ENCODE peak calls at places on chromosomes 1 and 21, in nine cellular contexts. X is heart left ventricle, H is tibial nerve, Z is IMR-90, O is ovary, C is uterus, T is HepG2, L is sigmoid colon, K is GM12878. U is an unnamed sample.

GRCh38 chr1:21909787-21910503 is 27.2 kb downstream of the HSPG2 start:
- DNase-seq in X (peak; percentile 87), H (peak; percentile 49), Z (peak; percentile 60), O (peak; percentile 74), C (peak; percentile 85), T (no peak), L (peak; percentile 91), K (peak; percentile 33), U (no peak)

GRCh38 chr1:212962509-212962908 is 12.2 kb downstream of the VASH2 start:
- DNase-seq in X (no peak), H (no peak), Z (no peak), O (no peak), C (no peak), T (no peak), L (no peak), K (no peak), U (no peak)

GRCh38 chr1:112544753-112545152 is 36.0 kb downstream of the WNT2B start:
- DNase-seq in X (no peak), H (no peak), Z (peak; percentile 55), O (no peak), C (no peak), T (peak; percentile 4), L (no peak), K (no peak), U (no peak)

GRCh38 chr1:54816951-54817350 is 15.8 kb upstream of the TTC22 start:
- DNase-seq in X (no peak), H (no peak), Z (no peak), O (no peak), C (no peak), T (no peak), L (no peak), K (no peak), U (no peak)

GRCh38 chr21:42047821-42048613 is 23.1 kb upstream of the UMODL1 start:
- DNase-seq in X (peak; percentile 70), H (peak; percentile 36), Z (peak; percentile 99), O (peak; percentile 72), C (peak; percentile 50), T (no peak), L (no peak), K (no peak), U (no peak)

GRCh38 chr1:108817016-108817415 is 39.9 kb downstream of the AKNAD1 start:
- DNase-seq in X (peak; percentile 44), H (peak; percentile 72), Z (peak; percentile 74), O (peak; percentile 27), C (no peak), T (peak; percentile 2), L (no peak), K (no peak), U (no peak)

GRCh38 chr21:43588957-43589356 is 70.3 kb downstream of the HSF2BP start:
- DNase-seq in X (no peak), H (no peak), Z (no peak), O (no peak), C (no peak), T (peak; percentile 57), L (no peak), K (no peak), U (no peak)

GRCh38 chr1:3071507-3072177 is 2.6 kb downstream of the PRDM16 start:
- DNase-seq in X (peak; percentile 41), H (no peak), Z (no peak), O (peak; percentile 16), C (no peak), T (no peak), L (no peak), K (no peak), U (no peak)

GRCh38 chr21:25369524-25370300 is 237.6 kb downstream of the MRPL39 start:
- DNase-seq in X (no peak), H (no peak), Z (peak; percentile 66), O (no peak), C (no peak), T (no peak), L (no peak), K (no peak), U (no peak)

GRCh38 chr1:9240914-9241820 is 6.6 kb downstream of the H6PD start:
- DNase-seq in X (no peak), H (no peak), Z (no peak), O (peak; percentile 26), C (no peak), T (no peak), L (no peak), K (no peak), U (no peak)

GRCh38 chr1:241235236-241235897 is 121.6 kb downstream of the RGS7 start:
- DNase-seq in X (no peak), H (no peak), Z (no peak), O (no peak), C (no peak), T (no peak), L (no peak), K (no peak), U (no peak)

GRCh38 chr1:76726251-76726650 is 141.0 kb upstream of the ST6GALNAC5 start:
- DNase-seq in X (no peak), H (no peak), Z (no peak), O (no peak), C (no peak), T (no peak), L (no peak), K (no peak), U (no peak)

GRCh38 chr1:147095691-147096090 is 76.6 kb downstream of the PRKAB2 start:
- DNase-seq in X (no peak), H (no peak), Z (no peak), O (no peak), C (no peak), T (no peak), L (no peak), K (no peak), U (no peak)

GRCh38 chr1:71582673-71583072 is 501.8 kb upstream of the ZRANB2 start:
- DNase-seq in X (no peak), H (no peak), Z (no peak), O (no peak), C (no peak), T (no peak), L (no peak), K (no peak), U (no peak)

GRCh38 chr1:25099343-25099951 is 132.9 kb downstream of the SYF2 start:
- DNase-seq in X (peak; percentile 38), H (no peak), Z (no peak), O (no peak), C (no peak), T (peak; percentile 13), L (no peak), K (no peak), U (no peak)
- TF ChIP-seq POLR2A in X (no peak), H (no peak), Z (no peak), O (no peak), C (no peak), T (no peak), L (no peak), K (no peak), U (no peak)

GRCh38 chr1:242240691-242241090 is 241.8 kb upstream of the MAP1LC3C start:
- DNase-seq in X (no peak), H (no peak), Z (no peak), O (no peak), C (no peak), T (no peak), L (no peak), K (no peak), U (no peak)

GRCh38 chr1:242240061-242240460 is 241.2 kb upstream of the MAP1LC3C start:
- DNase-seq in X (no peak), H (no peak), Z (no peak), O (no peak), C (no peak), T (no peak), L (no peak), K (no peak), U (no peak)

GRCh38 chr1:242243472-242243871 is 244.6 kb upstream of the MAP1LC3C start:
- DNase-seq in X (no peak), H (no peak), Z (no peak), O (no peak), C (no peak), T (no peak), L (no peak), K (no peak), U (no peak)

GRCh38 chr1:242242983-242243382 is 244.1 kb upstream of the MAP1LC3C start:
- DNase-seq in X (no peak), H (no peak), Z (no peak), O (no peak), C (no peak), T (no peak), L (no peak), K (no peak), U (no peak)

DNA sequence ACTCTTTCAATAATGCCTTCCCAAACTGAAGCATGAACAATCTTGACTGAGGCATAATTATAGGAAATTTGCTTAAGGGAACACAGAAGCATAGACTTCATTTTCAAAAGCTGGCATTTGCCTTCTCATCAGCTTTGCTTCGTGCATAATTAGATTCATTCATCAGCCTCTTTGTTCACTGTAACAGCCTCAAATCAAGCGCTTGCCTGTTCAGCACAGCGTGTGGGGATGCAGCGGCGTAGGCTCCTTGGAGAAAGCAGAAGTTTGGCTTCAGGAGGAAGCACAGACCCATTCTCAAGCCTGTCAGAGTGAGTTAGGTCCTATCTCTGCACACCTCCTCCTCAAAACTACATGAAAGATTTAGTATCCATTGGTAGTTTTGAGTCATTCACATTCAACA is 246.4 kb upstream of the MAP1LC3C start:
- DNase-seq in X (no peak), H (no peak), Z (no peak), O (no peak), C (no peak), T (no peak), L (no peak), K (no peak), U (no peak)
- H3K27ac ChIP-seq in X (no peak overlapping the region), H (no peak overlapping the region), Z (no peak overlapping the region), O (no peak overlapping the region), C (no peak overlapping the region), T (no peak overlapping the region), L (no peak overlapping the region), K (no peak overlapping the region), U (no peak overlapping the region)

GRCh38 chr1:198680174-198680871 is 41.5 kb downstream of the PTPRC start:
- DNase-seq in X (no peak), H (no peak), Z (no peak), O (no peak), C (no peak), T (no peak), L (no peak), K (no peak), U (peak; percentile 50)

GRCh38 chr1:198681247-198681646 is 42.4 kb downstream of the PTPRC start:
- DNase-seq in X (no peak), H (no peak), Z (peak; percentile 45), O (no peak), C (no peak), T (no peak), L (no peak), K (no peak), U (no peak)

GRCh38 chr1:198679535-198680173 is 40.8 kb downstream of the PTPRC start:
- DNase-seq in X (no peak), H (no peak), Z (no peak), O (no peak), C (no peak), T (no peak), L (no peak), K (no peak), U (peak; percentile 81)

GRCh38 chr1:198683449-198683848 is 44.6 kb downstream of the PTPRC start:
- DNase-seq in X (no peak), H (no peak), Z (no peak), O (no peak), C (no peak), T (no peak), L (no peak), K (no peak), U (no peak)

GRCh38 chr1:198681831-198682756 is 43.3 kb downstream of the PTPRC start:
- DNase-seq in X (peak; percentile 68), H (peak; percentile 62), Z (peak; percentile 93), O (no peak), C (peak; percentile 26), T (no peak), L (peak; percentile 69), K (peak; percentile 97), U (peak; percentile 93)
- TF ChIP-seq POLR2A in X (no peak), H (no peak), Z (peak; percentile 18), O (no peak), C (no peak), T (no peak), L (no peak), K (peak; percentile 48), U (peak; percentile 32)

GRCh38 chr1:160219062-160219929 is 14.1 kb downstream of the PEA15 start:
- DNase-seq in X (peak; percentile 65), H (no peak), Z (peak; percentile 80), O (peak; percentile 62), C (no peak), T (peak; percentile 45), L (peak; percentile 81), K (no peak), U (no peak)
- H3K27ac ChIP-seq in X (peak overlapping the region; percentile 54), H (peak overlapping the region; percentile 74), Z (peak overlapping the region; percentile 53), O (peak overlapping the region; percentile 26), C (peak overlapping the region; percentile 69), T (no peak overlapping the region), L (peak overlapping the region; percentile 75), K (no peak overlapping the region), U (peak overlapping the region; percentile 4)